ENCODE peak calls at places on chromosome 5, in ten cellular contexts. P, B, E, H, Q, Y, A, D, J and U are unnamed samples.

GRCh38 chr5:5424736-5425135 is 2.3 kb downstream of the ICE1 start:
- DNase-seq in P (no peak), B (no peak), E (no peak), H (no peak), Q (no peak), Y (no peak), A (peak; percentile 41), D (no peak), J (no peak), U (no peak)

GRCh38 chr5:1477341-1477740 is 32.1 kb upstream of the SLC6A3 start:
- DNase-seq in P (no peak), B (no peak), E (peak; percentile 46), H (peak; percentile 39), Q (no peak), Y (peak; percentile 39), A (no peak), D (peak; percentile 76), J (no peak), U (peak; percentile 22)

GRCh38 chr5:98248949-98249348 is 524.5 kb upstream of the RGMB start:
- DNase-seq in P (no peak), B (no peak), E (no peak), H (no peak), Q (no peak), Y (no peak), A (peak; percentile 96), D (no peak), J (no peak), U (no peak)

GRCh38 chr5:17075196-17075595 is 139.1 kb upstream of the MYO10 start:
- DNase-seq in P (no peak), B (no peak), E (no peak), H (no peak), Q (no peak), Y (no peak), A (no peak), D (no peak), J (no peak), U (no peak)

GRCh38 chr5:75856056-75856455 is 138.8 kb upstream of the POC5 start:
- DNase-seq in P (no peak), B (no peak), E (no peak), H (no peak), Q (no peak), Y (no peak), A (no peak), D (no peak), J (peak; percentile 30), U (no peak)

GRCh38 chr5:135432113-135432512 is 15.0 kb downstream of the DCANP1 start:
- DNase-seq in P (no peak), B (no peak), E (no peak), H (no peak), Q (no peak), Y (no peak), A (no peak), D (no peak), J (no peak), U (no peak)

GRCh38 chr5:71883745-71884103 is 164.6 kb downstream of the CARTPT start:
- DNase-seq in P (no peak), B (no peak), E (no peak), H (no peak), Q (no peak), Y (no peak), A (no peak), D (no peak), J (no peak), U (no peak)

GRCh38 chr5:68329554-68329953 is 114.0 kb downstream of the PIK3R1 start:
- DNase-seq in P (no peak), B (no peak), E (no peak), H (no peak), Q (no peak), Y (no peak), A (no peak), D (no peak), J (no peak), U (no peak)

GRCh38 chr5:76737131-76737556 is 21.2 kb downstream of the F2R start:
- DNase-seq in P (no peak), B (no peak), E (no peak), H (no peak), Q (no peak), Y (no peak), A (no peak), D (no peak), J (no peak), U (no peak)

GRCh38 chr5:72167257-72167656 is 60.0 kb downstream of the MAP1B start:
- DNase-seq in P (no peak), B (no peak), E (no peak), H (no peak), Q (no peak), Y (no peak), A (no peak), D (no peak), J (peak; percentile 26), U (no peak)

GRCh38 chr5:6291961-6292360 is 86.4 kb downstream of the MED10 start:
- DNase-seq in P (no peak), B (no peak), E (no peak), H (no peak), Q (no peak), Y (no peak), A (no peak), D (no peak), J (peak; percentile 68), U (no peak)

GRCh38 chr5:146947181-146947941 is 68.8 kb upstream of the PPP2R2B start:
- DNase-seq in P (no peak), B (no peak), E (no peak), H (peak; percentile 46), Q (peak; percentile 1), Y (no peak), A (no peak), D (no peak), J (peak; percentile 56), U (no peak)

GRCh38 chr5:143146161-143146560 is 257.3 kb downstream of the NR3C1 start:
- DNase-seq in P (no peak), B (no peak), E (no peak), H (no peak), Q (no peak), Y (no peak), A (no peak), D (no peak), J (no peak), U (no peak)

GRCh38 chr5:33330992-33331391 is 109.8 kb upstream of the TARS1 start:
- DNase-seq in P (no peak), B (no peak), E (no peak), H (no peak), Q (no peak), Y (no peak), A (peak; percentile 65), D (no peak), J (no peak), U (no peak)

GRCh38 chr5:145324101-145324500 is 511.0 kb downstream of the PRELID2 start:
- DNase-seq in P (no peak), B (no peak), E (no peak), H (no peak), Q (no peak), Y (no peak), A (peak; percentile 8), D (no peak), J (no peak), U (no peak)

GRCh38 chr5:180922932-180923331 is 24.0 kb downstream of the BTNL8 start:
- DNase-seq in P (no peak), B (no peak), E (no peak), H (no peak), Q (no peak), Y (no peak), A (no peak), D (no peak), J (no peak), U (no peak)
- H3K9me3 ChIP-seq in P (no peaks in the 10 kb centered on the region), B (peaks cover 4% of the 10 kb centered on the region), E (peaks cover 23% of the 10 kb centered on the region), H (no peaks in the 10 kb centered on the region), Q (peaks cover 7% of the 10 kb centered on the region), Y (peaks cover 4% of the 10 kb centered on the region), A (no peaks in the 10 kb centered on the region), D (peaks cover 2% of the 10 kb centered on the region), J (no peaks in the 10 kb centered on the region), U (no peaks in the 10 kb centered on the region)

GRCh38 chr5:160269017-160269416 is 39.7 kb downstream of the FABP6 start:
- DNase-seq in P (no peak), B (peak; percentile 89), E (peak; percentile 71), H (no peak), Q (no peak), Y (peak; percentile 52), A (peak; percentile 67), D (peak; percentile 94), J (peak; percentile 22), U (peak; percentile 89)
- H3K4me1 ChIP-seq in P (no peaks in the 10 kb centered on the region), B (peaks cover 16% of the 10 kb centered on the region), E (peaks cover 39% of the 10 kb centered on the region), H (no peaks in the 10 kb centered on the region), Q (no peaks in the 10 kb centered on the region), Y (no peaks in the 10 kb centered on the region), A (peaks cover 6% of the 10 kb centered on the region), D (peaks cover 19% of the 10 kb centered on the region), J (peaks cover 51% of the 10 kb centered on the region), U (peaks cover 76% of the 10 kb centered on the region)

DNA sequence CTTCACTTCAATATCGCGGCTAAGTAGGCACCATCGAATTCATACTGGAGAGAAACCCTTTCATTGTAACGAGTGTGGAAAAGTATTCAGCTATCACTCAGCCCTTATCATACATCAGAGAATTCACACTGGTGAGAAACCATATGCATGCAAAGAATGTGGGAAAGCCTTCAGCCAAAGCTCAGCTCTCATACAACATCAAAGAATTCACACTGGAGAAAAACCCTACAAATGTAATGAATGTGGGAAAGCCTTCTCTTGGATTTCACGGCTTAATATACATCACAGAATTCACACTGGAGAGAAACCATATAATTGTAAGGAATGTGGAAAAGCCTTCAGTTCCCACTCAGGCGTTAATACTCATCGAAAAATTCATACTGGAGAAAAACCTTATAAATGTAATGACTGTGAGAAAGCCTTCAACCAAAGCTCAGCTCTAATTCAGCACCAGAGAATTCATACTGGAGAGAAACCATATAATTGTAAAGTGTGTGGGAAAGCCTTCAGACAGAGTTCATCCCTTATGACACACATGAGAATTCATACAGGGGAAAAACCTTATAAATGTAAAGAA is 9.5 kb downstream of the ZNF879 start:
- DNase-seq in P (no peak), B (no peak), E (no peak), H (no peak), Q (no peak), Y (no peak), A (no peak), D (no peak), J (no peak), U (no peak)
- H3K9me3 ChIP-seq in P (peaks cover 74% of the 10 kb centered on the region), B (peaks cover 56% of the 10 kb centered on the region), E (peaks cover 95% of the 10 kb centered on the region), H (peaks cover 81% of the 10 kb centered on the region), Q (peaks cover 77% of the 10 kb centered on the region), Y (peaks cover 79% of the 10 kb centered on the region), A (peaks cover 49% of the 10 kb centered on the region), D (peaks cover 59% of the 10 kb centered on the region), J (peaks cover 78% of the 10 kb centered on the region), U (peaks cover 22% of the 10 kb centered on the region)

GRCh38 chr5:3886521-3887461 is 291.2 kb downstream of the IRX1 start:
- DNase-seq in P (no peak), B (no peak), E (no peak), H (no peak), Q (no peak), Y (no peak), A (peak; percentile 42), D (no peak), J (no peak), U (no peak)

GRCh38 chr5:3893527-3893926 is 297.9 kb downstream of the IRX1 start:
- DNase-seq in P (no peak), B (no peak), E (no peak), H (no peak), Q (no peak), Y (no peak), A (no peak), D (no peak), J (no peak), U (no peak)

GRCh38 chr5:3883014-3883413 is 287.4 kb downstream of the IRX1 start:
- DNase-seq in P (no peak), B (no peak), E (no peak), H (no peak), Q (no peak), Y (no peak), A (no peak), D (no peak), J (no peak), U (no peak)

GRCh38 chr5:3891118-3891517 is 295.5 kb downstream of the IRX1 start:
- DNase-seq in P (no peak), B (no peak), E (no peak), H (no peak), Q (no peak), Y (no peak), A (no peak), D (no peak), J (no peak), U (no peak)

GRCh38 chr5:3888290-3888689 is 292.7 kb downstream of the IRX1 start:
- DNase-seq in P (no peak), B (no peak), E (no peak), H (no peak), Q (no peak), Y (no peak), A (no peak), D (no peak), J (no peak), U (no peak)
- H3K4me1 ChIP-seq in P (no peaks in the 10 kb centered on the region), B (no peaks in the 10 kb centered on the region), E (no peaks in the 10 kb centered on the region), H (no peaks in the 10 kb centered on the region), Q (no peaks in the 10 kb centered on the region), Y (no peaks in the 10 kb centered on the region), A (no peaks in the 10 kb centered on the region), D (no peaks in the 10 kb centered on the region), J (no peaks in the 10 kb centered on the region), U (peaks cover 5% of the 10 kb centered on the region)